ENCODE peak calls at places on chromosome 9, in ten cellular contexts. V is aorta; J is right atrium auricular region; Q is stomach; P is HepG2; O is fibroblast of lung; E is GM23248; R is CD8-positive, alpha-beta memory T cell; X is hepatocyte; S is mammary epithelial cell. C is an unnamed sample. For H3K4me1, the result is how much of the 10 kb centered on the place peaks cover.

GRCh38 chr9:113542741-113543140 is 79.2 kb downstream of the RGS3 start:
- DNase-seq in V (no peak), J (no peak), Q (no peak), P (no peak), O (no peak), E (no peak), R (no peak), X (no peak), S (no peak), C (no peak)

GRCh38 chr9:103483471-103484096 is 488.5 kb downstream of the CYLC2 start:
- DNase-seq in V (no peak), J (no peak), Q (no peak), P (no peak), O (no peak), E (no peak), R (no peak), X (no peak), S (no peak), C (no peak)

GRCh38 chr9:16012621-16013020 is 459.8 kb downstream of the CCDC171 start:
- DNase-seq in V (no peak), J (no peak), Q (no peak), P (no peak), O (no peak), E (peak), R (no peak), X (no peak), S (peak), C (no peak)

GRCh38 chr9:89483592-89484474 is 14.1 kb downstream of the SEMA4D start:
- DNase-seq in V (no peak), J (no peak), Q (peak), P (no peak), O (no peak), E (no peak), R (peak), X (no peak), S (no peak), C (no peak)

GRCh38 chr9:35521708-35522107 is 31.8 kb downstream of the RUSC2 start:
- DNase-seq in V (no peak), J (no peak), Q (no peak), P (no peak), O (peak), E (peak), R (no peak), X (no peak), S (peak), C (no peak)

GRCh38 chr9:2234371-2234893 is 219.3 kb downstream of the SMARCA2 start:
- DNase-seq in V (no peak), J (no peak), Q (no peak), P (no peak), O (peak), E (peak), R (no peak), X (no peak), S (peak), C (no peak)

GRCh38 chr9:82571540-82571939 is 491.4 kb downstream of the RASEF start:
- DNase-seq in V (no peak), J (no peak), Q (no peak), P (no peak), O (no peak), E (no peak), R (no peak), X (no peak), S (no peak), C (no peak)

GRCh38 chr9:71663216-71663615 is 105.1 kb downstream of the CEMIP2 start:
- DNase-seq in V (no peak), J (no peak), Q (no peak), P (no peak), O (no peak), E (no peak), R (no peak), X (no peak), S (no peak), C (no peak)

GRCh38 chr9:15999422-16000339 is 446.8 kb downstream of the CCDC171 start:
- DNase-seq in V (no peak), J (no peak), Q (no peak), P (no peak), O (peak), E (peak), R (no peak), X (peak), S (peak), C (no peak)

GRCh38 chr9:136595245-136596218 is 49.7 kb upstream of the NOTCH1 start:
- DNase-seq in V (no peak), J (no peak), Q (no peak), P (no peak), O (no peak), E (no peak), R (no peak), X (no peak), S (no peak), C (no peak)

GRCh38 chr9:134174073-134174449 is 9.7 kb upstream of the RNU6ATAC start:
- DNase-seq in V (peak), J (no peak), Q (no peak), P (no peak), O (no peak), E (no peak), R (no peak), X (no peak), S (no peak), C (no peak)

GRCh38 chr9:134170525-134171315 is 6.4 kb upstream of the RNU6ATAC start:
- DNase-seq in V (peak), J (no peak), Q (no peak), P (no peak), O (no peak), E (no peak), R (peak), X (no peak), S (no peak), C (no peak)

GRCh38 chr9:134173127-134174072 is 9.0 kb upstream of the RNU6ATAC start:
- DNase-seq in V (peak), J (no peak), Q (no peak), P (no peak), O (no peak), E (no peak), R (no peak), X (no peak), S (no peak), C (no peak)

GRCh38 chr9:134171316-134172197 is 7.2 kb upstream of the RNU6ATAC start:
- DNase-seq in V (no peak), J (peak), Q (no peak), P (no peak), O (peak), E (peak), R (no peak), X (peak), S (peak), C (no peak)

DNA sequence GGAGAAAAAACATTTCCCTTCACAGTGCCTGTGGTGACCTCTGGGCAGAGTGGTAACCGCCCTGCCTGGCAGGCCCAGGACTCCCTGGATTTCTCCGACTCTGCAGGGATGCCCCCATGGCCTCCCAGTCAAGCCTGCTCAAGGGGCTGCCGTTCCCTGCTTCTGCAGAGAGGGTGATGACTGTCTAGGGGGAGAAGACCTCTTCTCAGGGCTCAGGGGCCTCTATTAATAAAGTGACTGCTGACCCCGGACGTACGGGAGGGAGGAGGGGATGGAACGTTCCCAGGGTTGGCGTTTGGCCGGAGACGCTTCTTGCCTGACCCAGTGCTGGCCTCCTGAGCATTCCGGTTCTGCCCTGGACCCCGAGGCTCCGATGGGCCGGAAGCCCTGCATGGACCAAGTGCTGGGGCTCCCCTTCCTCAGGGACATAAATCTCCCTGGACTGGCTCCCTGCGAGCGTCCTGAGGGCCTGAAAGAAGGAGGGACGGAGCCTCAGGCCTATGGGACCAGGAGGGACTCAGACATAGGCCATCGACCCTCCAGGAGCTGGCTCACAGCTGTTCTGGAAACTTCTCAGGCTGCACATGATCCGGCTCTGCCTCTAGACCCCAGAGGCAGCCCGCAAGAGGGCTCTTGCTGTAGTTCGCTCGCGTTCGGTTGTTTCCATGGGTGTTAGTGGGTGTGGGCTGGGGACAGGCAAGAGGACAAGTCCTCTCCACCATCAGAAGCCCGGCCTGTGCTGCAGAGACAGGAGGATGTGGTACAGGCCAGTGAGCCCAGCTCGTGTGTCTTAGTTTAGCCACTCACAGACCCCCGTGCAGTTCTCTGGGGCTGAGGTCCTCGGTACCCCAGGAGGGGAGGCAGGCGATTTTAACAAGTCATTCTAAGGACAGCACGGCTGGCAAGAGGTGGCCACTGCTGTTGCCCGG is 8.1 kb upstream of the RNU6ATAC start:
- DNase-seq in V (no peak), J (no peak), Q (no peak), P (no peak), O (no peak), E (no peak), R (no peak), X (no peak), S (no peak), C (no peak)
- H3K4me1 ChIP-seq in V (under half), J (under half), Q (under half), P (under half), O (under half), E (under half), R (under half), X (under half), S (under half), C (under half)

GRCh38 chr9:38145526-38146053 is 76.6 kb upstream of the SHB start:
- DNase-seq in V (no peak), J (no peak), Q (no peak), P (no peak), O (no peak), E (no peak), R (no peak), X (no peak), S (no peak), C (no peak)
- H3K4me1 ChIP-seq in V (under half), J (under half), Q (under half), P (under half), O (under half), E (under half), R (under half), X (under half), S (under half), C (under half)

DNA sequence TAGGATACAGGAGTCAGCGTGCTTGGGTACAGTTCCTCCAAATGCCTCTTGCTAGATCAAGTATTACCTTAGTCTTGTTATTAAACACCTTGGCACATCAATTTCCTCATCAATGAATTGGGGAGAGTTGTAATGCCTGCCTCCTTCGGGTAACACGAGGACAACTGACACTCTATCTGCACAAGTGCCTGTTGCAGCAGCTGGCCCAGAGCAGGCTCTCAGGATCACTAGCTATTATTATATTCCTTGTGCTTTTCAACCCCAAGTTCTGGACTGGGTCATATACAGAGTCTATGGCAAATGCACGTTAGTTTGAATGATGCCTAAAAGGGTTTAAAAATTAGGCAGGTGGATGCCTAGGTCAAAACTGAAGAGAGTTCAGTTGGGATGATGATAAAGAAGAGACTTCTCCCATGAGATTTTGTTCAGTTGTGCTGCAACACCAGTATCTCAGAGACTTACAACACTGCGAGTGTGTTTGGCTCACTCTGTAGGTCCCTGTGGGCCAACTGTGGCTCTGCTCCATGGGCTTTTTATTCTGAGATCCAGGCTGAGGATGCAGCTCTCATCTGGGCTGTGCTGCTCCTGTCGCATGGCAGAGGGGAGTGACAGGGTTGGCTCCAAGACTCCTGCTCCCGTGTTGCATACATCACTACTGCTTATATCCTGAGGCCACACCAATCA is 41.1 kb upstream of the TEX48 start:
- DNase-seq in V (no peak), J (no peak), Q (no peak), P (no peak), O (no peak), E (peak), R (no peak), X (no peak), S (no peak), C (no peak)
- H3K4me1 ChIP-seq in V (under half), J (under half), Q (under half), P (under half), O (under half), E (under half), R (under half), X (under half), S (under half), C (under half)

DNA sequence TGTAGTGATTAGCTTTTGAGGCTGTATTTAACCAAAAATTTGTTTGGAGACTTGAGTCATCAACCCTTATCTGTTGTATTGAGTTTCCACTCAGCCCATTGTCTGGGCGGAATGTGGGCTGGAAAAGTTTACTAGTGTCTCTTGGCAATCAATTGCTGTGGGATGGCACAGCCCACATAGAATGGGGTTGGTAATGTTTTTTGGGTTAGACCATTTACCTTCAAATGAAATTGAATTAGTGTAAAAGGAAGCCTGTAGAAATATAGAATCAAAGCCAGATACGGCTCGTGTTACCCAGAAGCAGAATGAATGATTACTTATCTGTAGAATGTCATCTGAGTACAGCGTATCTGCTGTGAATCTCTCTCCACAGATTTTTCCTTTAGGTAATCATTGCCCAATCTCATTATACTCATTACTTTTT is 142.9 kb downstream of the AOPEP start:
- DNase-seq in V (no peak), J (no peak), Q (no peak), P (no peak), O (no peak), E (peak), R (no peak), X (no peak), S (no peak), C (no peak)
- H3K4me1 ChIP-seq in V (under half), J (half or more), Q (under half), P (under half), O (under half), E (half or more), R (under half), X (under half), S (under half), C (under half)

DNA sequence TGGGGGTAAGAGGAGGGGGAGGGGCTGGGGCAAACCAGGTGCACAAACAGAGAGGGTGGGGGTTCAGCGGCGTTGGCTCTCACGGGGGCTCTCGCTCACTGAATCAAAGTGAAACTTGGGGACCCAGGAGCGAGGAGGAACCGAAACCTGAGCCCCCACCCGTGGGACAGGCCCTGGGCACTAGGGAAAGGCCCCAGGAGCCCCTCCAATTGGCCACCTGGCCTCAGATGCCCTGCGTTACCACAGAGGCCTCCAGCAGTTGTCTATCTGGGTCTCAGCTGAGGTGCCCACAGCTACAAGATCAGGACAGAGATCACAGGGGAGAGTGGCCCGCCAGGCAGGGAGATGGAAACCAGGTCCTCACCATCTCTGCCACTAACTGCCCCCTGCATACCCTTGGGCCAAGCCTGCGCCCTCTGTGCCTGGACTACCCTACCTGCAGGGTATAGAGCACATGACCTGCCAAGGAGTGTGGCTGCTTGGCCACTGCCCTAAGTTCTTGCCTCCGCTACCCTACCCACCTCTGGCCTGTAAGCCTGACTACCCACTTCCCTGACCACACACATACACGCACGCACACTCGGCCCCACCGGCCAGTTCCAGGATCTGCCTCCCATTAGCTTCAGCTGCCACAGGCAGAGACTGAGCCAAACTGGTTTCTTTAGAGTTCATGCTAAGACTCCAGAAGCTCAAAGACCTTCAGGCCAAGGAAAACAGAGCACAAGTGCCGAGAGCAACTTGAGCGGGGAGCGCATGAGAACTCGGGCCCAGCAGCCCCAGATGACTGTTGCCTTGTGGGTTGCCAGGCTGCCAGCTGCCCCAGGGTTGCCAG is 39.9 kb downstream of the PAX5 start:
- DNase-seq in V (no peak), J (no peak), Q (no peak), P (no peak), O (no peak), E (no peak), R (no peak), X (no peak), S (no peak), C (no peak)
- H3K4me1 ChIP-seq in V (under half), J (under half), Q (under half), P (under half), O (under half), E (under half), R (under half), X (under half), S (under half), C (under half)

GRCh38 chr9:37758747-37759146 is 5.1 kb downstream of the TRMT10B start:
- DNase-seq in V (no peak), J (no peak), Q (no peak), P (no peak), O (no peak), E (no peak), R (no peak), X (no peak), S (no peak), C (no peak)

GRCh38 chr9:37760416-37761165 is 7.0 kb downstream of the TRMT10B start:
- DNase-seq in V (no peak), J (no peak), Q (no peak), P (peak), O (peak), E (peak), R (no peak), X (no peak), S (peak), C (no peak)

DNA sequence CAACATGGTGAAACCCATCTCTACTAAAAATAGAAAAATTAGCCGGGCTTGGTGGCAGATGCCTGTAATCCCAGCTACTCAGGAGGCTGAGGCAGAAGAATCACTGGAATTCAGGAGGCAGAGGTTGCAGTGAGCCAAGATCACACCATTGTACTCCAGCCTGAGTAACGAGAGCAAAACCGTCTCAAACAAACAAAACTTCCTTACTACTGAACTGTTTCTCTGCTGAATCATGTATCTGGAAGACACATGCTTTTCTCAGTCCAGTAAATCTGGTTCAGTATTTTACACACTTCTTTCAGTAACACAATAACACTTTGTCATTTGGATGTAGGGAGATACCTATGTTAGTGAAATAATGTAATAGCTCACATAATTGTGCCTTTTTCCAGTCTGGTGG is 7.9 kb downstream of the TRMT10B start:
- DNase-seq in V (no peak), J (no peak), Q (no peak), P (no peak), O (peak), E (peak), R (no peak), X (no peak), S (no peak), C (no peak)
- H3K4me1 ChIP-seq in V (under half), J (under half), Q (under half), P (under half), O (under half), E (under half), R (under half), X (under half), S (under half), C (under half)

GRCh38 chr9:125409637-125410521 is 148.3 kb downstream of the GAPVD1 start:
- DNase-seq in V (peak), J (no peak), Q (no peak), P (peak), O (no peak), E (peak), R (no peak), X (no peak), S (no peak), C (no peak)
- H3K4me1 ChIP-seq in V (under half), J (under half), Q (under half), P (half or more), O (under half), E (under half), R (under half), X (under half), S (under half), C (under half)

GRCh38 chr9:38066907-38067610 is 2.0 kb downstream of the SHB start:
- DNase-seq in V (peak), J (no peak), Q (peak), P (no peak), O (peak), E (peak), R (no peak), X (peak), S (peak), C (no peak)
- H3K4me1 ChIP-seq in V (under half), J (half or more), Q (half or more), P (half or more), O (under half), E (under half), R (under half), X (under half), S (under half), C (under half)